ENCODE peak calls at places on chromosomes 4 and X, in ten cellular contexts. J is lung; T is H9; B is transverse colon; A is stomach; P is A549; Q is SK-N-SH; W is CD4-positive, alpha-beta memory T cell; F is IMR-90; Y is cardiac muscle cell. L is an unnamed sample. For H3K4me1, the result is how much of the 10 kb centered on the place peaks cover.

GRCh38 chr4:8821151-8821950 is 50.3 kb downstream of the HMX1 start:
- DNase-seq in W (no peak), J (no peak), B (no peak), A (no peak), P (no peak), Y (no peak), T (no peak), F (no peak), Q (peak), L (no peak)

GRCh38 chr4:91681544-91681943 is 622.2 kb upstream of the GRID2 start:
- DNase-seq in B (no peak), T (no peak), F (no peak), P (no peak), A (no peak), W (no peak), J (no peak), Q (no peak), Y (no peak), L (no peak)

GRCh38 chrX:48883729-48884128 is 13.8 kb downstream of the TIMM17B start:
- DNase-seq in Q (peak), P (peak), Y (no peak), A (no peak), W (no peak), F (no peak), B (no peak), J (no peak), T (no peak), L (no peak)

GRCh38 chrX:129145382-129145781 is 377.9 kb downstream of the SMARCA1 start:
- DNase-seq in B (no peak), A (no peak), T (no peak), J (no peak), P (no peak), W (no peak), Y (no peak), Q (no peak), F (no peak), L (no peak)

GRCh38 chrX:22395372-22395771 is 122.7 kb downstream of the CBLL2 start:
- DNase-seq in W (no peak), F (peak), P (no peak), Y (no peak), Q (no peak), J (no peak), T (no peak), A (no peak), B (no peak), L (no peak)

GRCh38 chrX:110418220-110418856 is 59.7 kb downstream of the RTL9 start:
- DNase-seq in J (peak), Y (peak), T (peak), W (no peak), F (peak), B (no peak), P (peak), Q (peak), A (peak), L (peak)

GRCh38 chr4:56654238-56654632 is 26.9 kb downstream of the HOPX start:
- DNase-seq in F (no peak), T (no peak), Q (no peak), B (peak), P (no peak), W (no peak), J (no peak), A (peak), Y (no peak), L (no peak)

GRCh38 chr4:102867278-102868152 is 1.3 kb upstream of the CISD2 start:
- DNase-seq in Q (no peak), A (no peak), Y (no peak), J (no peak), F (no peak), P (peak), W (no peak), T (no peak), B (no peak), L (no peak)

GRCh38 chr4:13698296-13698695 is 70.8 kb upstream of the BOD1L1 start:
- DNase-seq in Q (no peak), J (no peak), Y (no peak), T (no peak), F (no peak), P (no peak), W (no peak), A (no peak), B (no peak), L (no peak)

GRCh38 chrX:41033299-41033698 is 51.9 kb upstream of the USP9X start:
- DNase-seq in B (no peak), W (no peak), J (no peak), F (no peak), Q (no peak), T (no peak), P (peak), Y (no peak), A (no peak), L (no peak)

GRCh38 chr4:83631066-83631465 is 95.2 kb downstream of the GPAT3 start:
- DNase-seq in P (no peak), Q (no peak), B (no peak), T (no peak), A (no peak), Y (no peak), W (no peak), J (no peak), F (peak), L (no peak)

GRCh38 chr4:155426953-155427352 is 50.2 kb upstream of the MAP9 start:
- DNase-seq in A (no peak), Y (no peak), T (peak), W (no peak), B (no peak), F (no peak), J (no peak), Q (no peak), P (peak), L (no peak)

GRCh38 chr4:88177981-88178632 is 19.7 kb upstream of the ABCG2 start:
- DNase-seq in J (peak), Y (peak), B (peak), W (no peak), P (peak), A (no peak), F (peak), T (peak), Q (no peak), L (no peak)

GRCh38 chr4:166895771-166896170 is 338.5 kb downstream of the SPOCK3 start:
- DNase-seq in B (no peak), T (no peak), F (no peak), W (no peak), Q (no peak), Y (no peak), P (no peak), J (no peak), A (no peak), L (no peak)

GRCh38 chr4:73129319-73129718 is 59.8 kb upstream of the COX18 start:
- DNase-seq in Y (no peak), W (no peak), P (no peak), Q (no peak), F (no peak), B (no peak), A (no peak), J (no peak), T (no peak), L (no peak)

GRCh38 chr4:37685726-37686372 is 327 bp downstream of the RELL1 start:
- DNase-seq in A (peak), Y (peak), T (no peak), W (peak), P (peak), Q (peak), B (peak), J (peak), F (peak), L (peak)

GRCh38 chrX:10484683-10485247 is 135.6 kb downstream of the MID1 start:
- DNase-seq in A (no peak), T (no peak), F (peak), W (no peak), B (no peak), P (peak), Y (no peak), Q (no peak), J (no peak), L (no peak)

GRCh38 chr4:60611762-60612496 is 588.2 kb upstream of the ADGRL3 start:
- DNase-seq in J (no peak), T (no peak), W (no peak), Y (no peak), P (peak), F (peak), A (no peak), Q (no peak), B (no peak), L (no peak)

GRCh38 chr4:88526221-88526815 is 2.7 kb upstream of the PYURF start:
- DNase-seq in P (no peak), Q (peak), T (no peak), J (no peak), A (no peak), B (no peak), W (peak), F (no peak), Y (no peak), L (no peak)

GRCh38 chr4:100962698-100963097 is 384.6 kb downstream of the PPP3CA start:
- DNase-seq in Y (no peak), F (no peak), B (no peak), T (no peak), J (no peak), Q (no peak), P (no peak), A (no peak), W (no peak), L (no peak)

GRCh38 chrX:68634649-68635227 is 12.7 kb upstream of the STARD8 start:
- DNase-seq in P (no peak), B (no peak), J (no peak), A (no peak), Y (no peak), W (no peak), T (no peak), F (peak), Q (no peak), L (no peak)

GRCh38 chr4:24693636-24694035 is 101.7 kb upstream of the SOD3 start:
- DNase-seq in A (no peak), F (no peak), T (no peak), W (no peak), Y (no peak), P (no peak), B (no peak), J (no peak), Q (no peak), L (no peak)

GRCh38 chrX:19832186-19832965 is 55.0 kb downstream of the SH3KBP1 start:
- DNase-seq in F (no peak), P (no peak), Q (no peak), B (no peak), J (no peak), A (no peak), Y (no peak), W (no peak), T (no peak), L (no peak)

GRCh38 chr4:60463846-60464502 is 736.2 kb upstream of the ADGRL3 start:
- DNase-seq in W (no peak), F (no peak), P (no peak), T (no peak), Y (peak), A (no peak), Q (no peak), B (no peak), J (no peak), L (no peak)

GRCh38 chr4:113471141-113471860 is 290.2 kb downstream of the CAMK2D start:
- DNase-seq in W (no peak), T (no peak), P (no peak), B (no peak), Y (no peak), F (peak), J (no peak), Q (no peak), A (no peak), L (no peak)

GRCh38 chr4:87041142-87041541 is 106.3 kb downstream of the AFF1 start:
- DNase-seq in Y (no peak), A (no peak), W (no peak), F (peak), B (no peak), P (no peak), T (no peak), J (no peak), Q (no peak), L (no peak)
- H3K4me1 ChIP-seq in Y (half or more), A (half or more), W (under half), F (under half), B (under half), P (half or more), T (under half), J (half or more), Q (under half), L (half or more)

GRCh38 chr4:53012738-53013137 is 150.6 kb downstream of the RASL11B start:
- DNase-seq in A (no peak), Q (peak), T (no peak), Y (no peak), F (peak), W (peak), P (no peak), J (no peak), B (no peak), L (no peak)
- H3K4me1 ChIP-seq in A (half or more), Q (half or more), T (under half), Y (half or more), F (under half), W (under half), P (under half), J (under half), B (under half), L (under half)

GRCh38 chrX:12954376-12954775 is 20.5 kb upstream of the TMSB4X start:
- DNase-seq in Y (no peak), Q (no peak), T (no peak), W (no peak), B (no peak), F (no peak), A (no peak), P (no peak), J (no peak), L (no peak)

GRCh38 chrX:12950851-12951589 is 23.9 kb upstream of the TMSB4X start:
- DNase-seq in Y (peak), B (peak), Q (peak), P (peak), F (no peak), T (peak), J (no peak), A (peak), W (peak), L (peak)

GRCh38 chrX:12951590-12951965 is 23.3 kb upstream of the TMSB4X start:
- DNase-seq in J (no peak), B (no peak), Q (no peak), W (no peak), P (no peak), T (no peak), Y (no peak), F (no peak), A (no peak), L (no peak)

GRCh38 chrX:12954981-12955380 is 19.9 kb upstream of the TMSB4X start:
- DNase-seq in J (no peak), Q (no peak), P (no peak), B (no peak), F (no peak), T (no peak), W (no peak), Y (no peak), A (no peak), L (no peak)

DNA sequence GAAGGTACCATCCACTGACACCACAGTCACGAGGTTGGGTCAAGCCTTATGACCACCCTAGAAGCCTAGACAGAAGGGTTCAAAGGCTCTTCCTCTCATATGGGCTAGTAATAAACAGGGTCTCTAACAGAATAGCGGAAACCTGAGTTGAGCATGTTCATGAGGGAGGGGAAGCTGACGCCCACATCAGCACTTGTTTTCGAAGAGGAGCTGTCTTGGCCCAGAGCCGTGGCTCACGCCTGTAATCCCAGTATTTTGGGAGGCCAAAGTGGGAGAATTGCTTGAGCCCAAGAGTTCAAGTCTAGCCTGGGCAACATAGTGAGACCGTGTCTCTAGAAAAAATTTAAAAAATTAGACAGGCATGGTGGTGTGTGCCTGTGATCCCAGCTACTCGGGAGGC is 21.5 kb upstream of the TMSB4X start:
- DNase-seq in Y (no peak), A (no peak), Q (no peak), P (no peak), F (no peak), T (no peak), B (no peak), J (no peak), W (no peak), L (no peak)
- H3K4me1 ChIP-seq in Y (under half), A (under half), Q (under half), P (under half), F (under half), T (under half), B (under half), J (under half), W (half or more), L (under half)

GRCh38 chr4:87050596-87050995 is 115.8 kb downstream of the AFF1 start:
- DNase-seq in J (no peak), A (no peak), T (no peak), Q (no peak), F (no peak), P (no peak), W (no peak), Y (no peak), B (no peak), L (no peak)
- H3K4me1 ChIP-seq in J (under half), A (half or more), T (under half), Q (under half), F (under half), P (under half), W (under half), Y (half or more), B (under half), L (under half)

GRCh38 chrX:154123241-154124219 is 20.5 kb upstream of the OPN1LW start:
- DNase-seq in A (peak), F (no peak), B (peak), Q (peak), Y (no peak), T (no peak), J (no peak), W (peak), P (peak), L (peak)

GRCh38 chrX:154117566-154117965 is 20.0 kb upstream of the MECP2 start:
- DNase-seq in P (no peak), T (no peak), J (no peak), F (no peak), Q (no peak), W (no peak), A (no peak), Y (no peak), B (no peak), L (no peak)

GRCh38 chrX:154121207-154121606 is 22.8 kb upstream of the OPN1LW start:
- DNase-seq in F (no peak), B (no peak), W (no peak), Q (no peak), P (no peak), Y (no peak), T (no peak), J (no peak), A (no peak), L (no peak)

GRCh38 chrX:154121961-154122360 is 22.1 kb upstream of the OPN1LW start:
- DNase-seq in J (no peak), F (no peak), T (no peak), P (no peak), A (no peak), Y (no peak), B (no peak), Q (no peak), W (no peak), L (no peak)

DNA sequence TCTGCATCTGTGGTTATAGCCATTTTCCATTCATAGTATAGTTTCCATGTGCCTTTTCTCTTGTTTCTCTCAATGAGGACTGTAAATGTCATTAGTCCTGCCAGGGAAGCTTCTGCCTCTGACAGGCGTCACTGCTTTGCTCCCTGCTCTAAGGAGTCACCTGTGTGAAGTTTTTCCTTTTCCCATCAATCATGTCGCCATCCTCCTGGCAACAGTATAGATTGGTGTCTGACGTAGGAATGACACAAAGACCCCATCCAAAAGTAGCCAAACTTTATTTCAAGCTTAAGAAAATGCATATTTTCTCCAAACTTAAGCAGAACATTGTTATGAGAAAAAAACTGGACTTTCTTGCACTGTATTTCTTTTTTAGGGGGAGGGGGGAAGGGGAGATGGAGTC is 23.1 kb upstream of the MECP2 start:
- DNase-seq in B (no peak), Q (no peak), Y (no peak), T (no peak), J (no peak), F (no peak), A (no peak), W (no peak), P (no peak), L (no peak)
- H3K4me1 ChIP-seq in B (under half), Q (under half), Y (under half), T (under half), J (under half), F (under half), A (under half), W (under half), P (under half), L (under half)

GRCh38 chr4:126820631-126821030 is 812.1 kb upstream of the INTU start:
- DNase-seq in J (no peak), Q (no peak), A (no peak), W (no peak), T (no peak), F (no peak), Y (no peak), P (no peak), B (no peak), L (no peak)

GRCh38 chr4:126825083-126825482 is 807.7 kb upstream of the INTU start:
- DNase-seq in A (no peak), P (no peak), Q (no peak), F (no peak), T (no peak), Y (no peak), W (no peak), B (no peak), J (no peak), L (no peak)

DNA sequence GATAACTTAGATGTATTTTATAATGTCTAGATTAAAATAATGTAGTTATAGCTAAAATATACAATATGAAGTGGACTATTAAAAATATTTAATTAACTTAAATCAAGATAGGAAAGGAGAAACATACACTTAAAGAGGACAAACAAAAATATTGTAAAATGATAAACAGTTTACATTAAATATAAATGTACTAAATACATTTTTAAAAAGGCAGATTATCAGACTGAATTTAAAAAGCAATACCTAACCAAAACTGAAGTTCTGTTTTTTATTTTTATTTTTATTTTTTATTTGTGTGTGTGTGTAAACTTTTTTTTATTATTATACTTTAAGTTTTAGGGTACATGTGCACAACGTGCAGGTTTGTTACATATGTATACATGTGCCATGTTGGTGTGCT is 811.6 kb upstream of the INTU start:
- DNase-seq in A (no peak), W (no peak), P (no peak), F (no peak), Y (no peak), T (no peak), B (no peak), J (no peak), Q (no peak), L (no peak)
- H3K4me1 ChIP-seq in A (under half), W (under half), P (under half), F (under half), Y (under half), T (under half), B (under half), J (under half), Q (under half), L (under half)

GRCh38 chrX:133655914-133656265 is 240.6 kb upstream of the GPC4 start:
- DNase-seq in P (no peak), T (no peak), Y (no peak), B (no peak), J (no peak), W (no peak), A (no peak), Q (no peak), F (no peak), L (no peak)
- H3K4me1 ChIP-seq in P (under half), T (under half), Y (under half), B (under half), J (under half), W (under half), A (under half), Q (under half), F (under half), L (under half)

DNA sequence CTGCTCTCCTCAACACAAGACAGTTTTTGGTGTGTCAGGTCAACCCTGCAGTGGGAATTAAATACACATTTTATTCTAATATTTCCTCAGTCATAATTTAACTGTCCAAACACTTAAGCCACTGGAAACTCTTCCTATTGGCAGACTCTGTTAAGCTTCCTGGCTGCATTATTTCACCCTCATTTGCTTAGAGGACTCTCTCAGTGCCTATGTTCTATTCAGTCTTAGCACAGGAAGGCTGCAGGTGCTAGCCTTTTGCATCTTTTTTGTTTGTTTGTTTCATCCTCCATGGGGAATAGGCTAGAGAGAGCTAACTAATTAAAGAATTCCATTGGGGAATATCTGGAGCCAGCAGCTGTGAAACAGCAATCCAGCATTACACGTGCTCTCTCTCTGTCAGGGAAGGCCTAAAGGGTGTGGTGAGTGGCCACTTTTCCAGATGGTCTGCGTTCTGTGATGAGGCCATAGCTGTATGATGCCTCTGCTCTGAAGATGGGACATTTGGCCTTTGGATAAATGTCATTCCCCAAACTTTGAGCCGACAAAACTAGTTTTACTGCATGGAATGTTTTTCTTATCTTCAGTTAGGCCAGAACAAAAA is 633.5 kb downstream of the SPRY1 start:
- DNase-seq in Y (peak), T (no peak), P (no peak), Q (no peak), F (no peak), B (no peak), A (no peak), J (no peak), W (no peak), L (no peak)
- H3K4me1 ChIP-seq in Y (under half), T (under half), P (under half), Q (under half), F (under half), B (under half), A (under half), J (under half), W (under half), L (under half)